ENCODE peak calls at places on chromosomes 16 and 17, in seven cellular contexts. C, L, T, D, Z, K and N are unnamed samples.

GRCh38 chr17:29595107-29595942 is 2.4 kb downstream of the ANKRD13B start:
- DNase-seq in C (no peak), L (no peak), T (no peak), D (no peak), Z (no peak), K (no peak), N (no peak)

GRCh38 chr16:3868556-3868955 is 12.0 kb downstream of the CREBBP start:
- DNase-seq in C (no peak), L (no peak), T (no peak), D (no peak), Z (no peak), K (no peak), N (no peak)

GRCh38 chr16:84763629-84764028 is 56.2 kb upstream of the CRISPLD2 start:
- DNase-seq in C (no peak), L (no peak), T (no peak), D (no peak), Z (no peak), K (no peak), N (no peak)

GRCh38 chr17:47604268-47604927 is 45.3 kb upstream of the KPNB1 start:
- DNase-seq in C (peak; percentile 22), L (no peak), T (no peak), D (peak; percentile 49), Z (no peak), K (no peak), N (peak; percentile 45)

GRCh38 chr17:82177761-82178498 is 34.7 kb downstream of the CCDC57 start:
- DNase-seq in C (no peak), L (no peak), T (no peak), D (no peak), Z (no peak), K (no peak), N (no peak)

GRCh38 chr17:41627316-41628072 is 3.1 kb upstream of the KRT17 start:
- DNase-seq in C (no peak), L (no peak), T (no peak), D (no peak), Z (no peak), K (no peak), N (no peak)

GRCh38 chr16:72262711-72263110 is 90.8 kb upstream of the PMFBP1 start:
- DNase-seq in C (no peak), L (no peak), T (no peak), D (no peak), Z (no peak), K (no peak), N (no peak)

GRCh38 chr17:40035162-40035559 is 19.0 kb downstream of the MED24 start:
- DNase-seq in C (peak; percentile 36), L (no peak), T (no peak), D (no peak), Z (no peak), K (no peak), N (peak; percentile 64)

GRCh38 chr16:78437352-78437968 is 338.0 kb downstream of the WWOX start:
- DNase-seq in C (peak; percentile 1), L (peak; percentile 17), T (no peak), D (no peak), Z (peak; percentile 5), K (no peak), N (peak; percentile 8)

GRCh38 chr16:83689385-83689831 is 118.4 kb upstream of the HSBP1 start:
- DNase-seq in C (peak; percentile 99), L (peak; percentile 1), T (peak; percentile 37), D (peak; percentile 98), Z (no peak), K (peak; percentile 98), N (peak; percentile 89)

GRCh38 chr17:57576744-57577143 is 168.4 kb downstream of the CCDC182 start:
- DNase-seq in C (no peak), L (no peak), T (no peak), D (no peak), Z (no peak), K (no peak), N (no peak)

GRCh38 chr16:47965439-47965838 is 190.4 kb downstream of the ABCC12 start:
- DNase-seq in C (peak; percentile 16), L (no peak), T (no peak), D (peak; percentile 64), Z (no peak), K (no peak), N (peak; percentile 5)

GRCh38 chr16:85041184-85041928 is 13.8 kb downstream of the KIAA0513 start:
- DNase-seq in C (no peak), L (no peak), T (no peak), D (no peak), Z (no peak), K (no peak), N (no peak)

GRCh38 chr16:58197314-58198012 is 443 bp downstream of the CSNK2A2 start:
- DNase-seq in C (no peak), L (peak; percentile 9), T (no peak), D (no peak), Z (no peak), K (no peak), N (no peak)

GRCh38 chr16:3047387-3047720 is 993 bp downstream of the MMP25 start:
- DNase-seq in C (no peak), L (no peak), T (no peak), D (no peak), Z (no peak), K (no peak), N (no peak)

GRCh38 chr17:78661092-78661770 is 84.0 kb upstream of the DNAH17 start:
- DNase-seq in C (peak; percentile 24), L (no peak), T (no peak), D (peak; percentile 68), Z (peak; percentile 70), K (no peak), N (no peak)

GRCh38 chr16:89343501-89344291 is 126.2 kb downstream of the ZNF778 start:
- DNase-seq in C (peak; percentile 44), L (no peak), T (no peak), D (peak; percentile 71), Z (no peak), K (no peak), N (no peak)

GRCh38 chr17:72634621-72635020 is 457.9 kb downstream of the SLC39A11 start:
- DNase-seq in C (no peak), L (no peak), T (no peak), D (no peak), Z (peak; percentile 71), K (no peak), N (no peak)

GRCh38 chr17:36182176-36183000 is 6.0 kb upstream of the TBC1D3B start:
- DNase-seq in C (no peak), L (no peak), T (no peak), D (no peak), Z (no peak), K (no peak), N (no peak)

GRCh38 chr17:40320771-40321501 is 12.0 kb downstream of the RARA start:
- DNase-seq in C (peak; percentile 65), L (no peak), T (no peak), D (no peak), Z (no peak), K (no peak), N (peak; percentile 73)

GRCh38 chr17:4446326-4447051 is 12.7 kb downstream of the SPNS3 start:
- DNase-seq in C (no peak), L (no peak), T (no peak), D (no peak), Z (no peak), K (no peak), N (no peak)

GRCh38 chr16:70267516-70267915 is 15.8 kb upstream of the EXOSC6 start:
- DNase-seq in C (peak; percentile 43), L (peak; percentile 46), T (no peak), D (peak; percentile 28), Z (no peak), K (no peak), N (peak; percentile 67)

GRCh38 chr16:87303431-87303930 is 13.7 kb downstream of the C16orf95 start:
- DNase-seq in C (no peak), L (no peak), T (no peak), D (no peak), Z (no peak), K (no peak), N (no peak)

GRCh38 chr16:66357523-66357928 is 9.0 kb upstream of the CDH5 start:
- DNase-seq in C (peak; percentile 83), L (peak; percentile 39), T (no peak), D (peak; percentile 64), Z (peak; percentile 68), K (peak; percentile 47), N (peak; percentile 90)

GRCh38 chr17:21302711-21303425 is 18.4 kb downstream of the MAP2K3 start:
- DNase-seq in C (no peak), L (no peak), T (no peak), D (no peak), Z (no peak), K (no peak), N (no peak)

GRCh38 chr16:6684076-6684673 is 648.5 kb upstream of the RBFOX1 start:
- DNase-seq in C (no peak), L (peak; percentile 4), T (no peak), D (no peak), Z (peak; percentile 26), K (no peak), N (no peak)

GRCh38 chr17:50095626-50096037 is 481 bp downstream of the PDK2 start:
- DNase-seq in C (no peak), L (no peak), T (no peak), D (no peak), Z (no peak), K (no peak), N (no peak)

GRCh38 chr16:12613992-12614661 is 189.6 kb downstream of the CPPED1 start:
- DNase-seq in C (no peak), L (no peak), T (no peak), D (no peak), Z (no peak), K (no peak), N (no peak)
- H3K4me3 ChIP-seq in C (no peak overlapping the region), L (no peak overlapping the region), T (no peak overlapping the region), D (no peak overlapping the region), Z (no peak overlapping the region), K (no peak overlapping the region), N (no peak overlapping the region)

DNA sequence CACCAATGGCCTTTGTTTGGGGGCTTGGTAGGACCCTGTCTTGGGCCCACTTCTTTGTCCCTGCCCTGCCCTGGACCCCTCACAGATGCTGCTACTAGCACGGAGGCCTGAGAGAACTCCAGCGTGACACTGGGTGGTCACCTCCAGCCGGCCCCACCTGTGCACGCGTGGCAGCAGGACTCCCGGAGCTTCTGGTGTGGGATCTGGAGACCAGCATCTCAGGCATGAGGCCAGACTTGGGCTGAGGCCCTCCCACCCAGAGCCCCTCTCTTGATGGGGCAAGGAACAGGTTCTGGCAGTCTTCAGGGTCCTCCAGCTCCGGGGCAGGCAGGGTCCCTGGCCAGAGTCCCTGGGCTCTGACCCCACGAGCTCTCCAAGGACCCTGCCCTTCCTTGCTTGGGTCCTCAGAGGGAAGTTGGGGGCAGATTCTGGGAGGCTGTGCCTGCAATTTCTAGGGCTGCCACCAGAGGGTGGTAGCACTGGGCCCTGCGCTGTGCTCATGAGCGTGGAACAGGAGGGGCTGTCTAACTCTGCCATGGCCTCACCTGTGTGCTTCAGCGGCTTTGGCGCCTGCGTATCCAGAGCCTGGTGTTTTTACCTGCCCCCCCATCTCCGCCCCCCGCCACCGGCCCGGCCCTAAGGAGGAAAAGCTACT is 3.1 kb upstream of the BAIAP3 start:
- DNase-seq in C (no peak), L (peak; percentile 55), T (no peak), D (no peak), Z (no peak), K (no peak), N (no peak)
- TF ChIP-seq CTCF in C (peak; percentile 37), L (peak; percentile 62), T (peak; percentile 24), D (no peak), Z (peak; percentile 66), K (peak; percentile 25), N (peak; percentile 64)

GRCh38 chr17:44779211-44780025 is 20.6 kb downstream of the ADAM11 start:
- DNase-seq in C (peak; percentile 63), L (peak; percentile 78), T (no peak), D (peak; percentile 54), Z (peak; percentile 69), K (peak; percentile 19), N (peak; percentile 74)
- H3K4me3 ChIP-seq in C (peak overlapping the region; percentile 63), L (peak overlapping the region; percentile 42), T (peak overlapping the region; percentile 70), D (peak overlapping the region; percentile 54), Z (peak overlapping the region; percentile 57), K (peak overlapping the region; percentile 57), N (peak overlapping the region; percentile 53)

GRCh38 chr16:50902457-50902856 is 160.6 kb downstream of the CYLD start:
- DNase-seq in C (no peak), L (no peak), T (no peak), D (no peak), Z (no peak), K (no peak), N (no peak)
- TF ChIP-seq CTCF in C (no peak), L (no peak), T (no peak), D (no peak), Z (no peak), K (no peak), N (no peak)